ENCODE peak calls at places on chromosomes 6 and 20, in ten cellular contexts. N, Y, R, S, W, B, F, Z, L and M are unnamed samples. For H3K27me3, the result is how much of the 10 kb centered on the place peaks cover.

GRCh38 chr6:45433533-45434400 is 56.0 kb upstream of the SUPT3H start:
- DNase-seq in N (no peak), S (no peak), Y (no peak), F (no peak), L (no peak), W (no peak), R (no peak), B (no peak), Z (no peak), M (no peak)

GRCh38 chr6:33856655-33857054 is 52.9 kb upstream of the MLN start:
- DNase-seq in Z (no peak), F (peak), S (peak), L (no peak), R (no peak), W (peak), B (no peak), N (no peak), Y (peak), M (no peak)

GRCh38 chr6:88958842-88959241 is 4.6 kb downstream of the RNGTT start:
- DNase-seq in Y (no peak), S (no peak), L (no peak), Z (no peak), R (no peak), W (no peak), B (no peak), F (no peak), N (no peak), M (no peak)

GRCh38 chr20:46720776-46721425 is 11.5 kb downstream of the SLC2A10 start:
- DNase-seq in N (no peak), W (no peak), Y (no peak), S (no peak), L (no peak), B (no peak), R (no peak), F (no peak), Z (peak), M (no peak)

GRCh38 chr20:53061305-53061704 is 89.1 kb downstream of the TSHZ2 start:
- DNase-seq in B (no peak), S (no peak), L (no peak), Z (no peak), F (no peak), W (no peak), Y (no peak), R (no peak), N (no peak), M (no peak)

GRCh38 chr6:81790034-81790433 is 37.6 kb upstream of the TENT5A start:
- DNase-seq in L (no peak), S (no peak), N (no peak), R (no peak), Z (no peak), F (no peak), W (no peak), Y (no peak), B (no peak), M (no peak)

GRCh38 chr6:38427492-38428210 is 212.1 kb downstream of the BTBD9 start:
- DNase-seq in Y (no peak), B (no peak), N (no peak), W (no peak), F (no peak), L (no peak), Z (no peak), S (no peak), R (no peak), M (no peak)

GRCh38 chr6:24919404-24919892 is 16.3 kb downstream of the RIPOR2 start:
- DNase-seq in R (no peak), L (no peak), F (no peak), Z (no peak), W (no peak), B (no peak), N (no peak), S (no peak), Y (no peak), M (no peak)

GRCh38 chr6:31738048-31738979 is 1.5 kb upstream of the MSH5 start:
- DNase-seq in Y (peak), L (no peak), S (peak), W (peak), R (peak), Z (peak), N (peak), B (peak), F (peak), M (peak)

GRCh38 chr6:170388113-170388512 is 81.6 kb downstream of the FAM120B start:
- DNase-seq in B (no peak), Y (no peak), F (peak), R (no peak), W (no peak), Z (peak), S (no peak), L (no peak), N (no peak), M (no peak)

GRCh38 chr20:61549865-61550264 is 297.8 kb downstream of the CDH4 start:
- DNase-seq in B (no peak), R (no peak), Y (no peak), S (peak), F (no peak), N (no peak), Z (no peak), L (no peak), W (no peak), M (no peak)

GRCh38 chr6:22350109-22350508 is 53.3 kb upstream of the PRL start:
- DNase-seq in B (no peak), S (no peak), N (no peak), R (no peak), Z (peak), F (no peak), W (no peak), Y (no peak), L (no peak), M (no peak)

GRCh38 chr6:53179961-53180651 is 31.5 kb upstream of the GCM1 start:
- DNase-seq in N (peak), Z (peak), F (peak), B (peak), R (peak), W (peak), Y (peak), S (peak), L (no peak), M (peak)

GRCh38 chr6:47454713-47455396 is 22.7 kb upstream of the CD2AP start:
- DNase-seq in L (no peak), R (no peak), B (no peak), S (no peak), Y (no peak), W (no peak), F (no peak), Z (no peak), N (no peak), M (no peak)

GRCh38 chr20:63767456-63767855 is 27.9 kb downstream of the SLC2A4RG start:
- DNase-seq in L (no peak), W (no peak), B (peak), Y (peak), R (peak), Z (no peak), F (no peak), N (no peak), S (no peak), M (no peak)

GRCh38 chr6:97129111-97129510 is 153.9 kb downstream of the MMS22L start:
- DNase-seq in B (no peak), F (no peak), N (no peak), L (no peak), Y (no peak), Z (no peak), R (no peak), S (no peak), W (no peak), M (no peak)
- H3K27me3 ChIP-seq in B (under half), F (under half), N (under half), L (under half), Y (under half), Z (under half), R (under half), S (under half), W (under half), M (under half)

GRCh38 chr6:1862411-1862810 is 252.7 kb downstream of the FOXC1 start:
- DNase-seq in Z (no peak), Y (no peak), S (no peak), R (no peak), W (no peak), B (no peak), F (no peak), L (no peak), N (no peak), M (no peak)
- TF ChIP-seq POLR2A in Z (no peak), Y (no peak), S (no peak), R (no peak), W (no peak), B (no peak), F (no peak), L (no peak), N (no peak), M (no peak)

GRCh38 chr20:36401336-36401735 is 95.2 kb downstream of the DLGAP4 start:
- DNase-seq in L (no peak), W (no peak), Z (no peak), Y (no peak), R (no peak), F (no peak), S (no peak), B (no peak), N (no peak), M (no peak)
- H3K27me3 ChIP-seq in L (under half), W (under half), Z (under half), Y (under half), R (under half), F (under half), S (under half), B (under half), N (under half), M (under half)

DNA sequence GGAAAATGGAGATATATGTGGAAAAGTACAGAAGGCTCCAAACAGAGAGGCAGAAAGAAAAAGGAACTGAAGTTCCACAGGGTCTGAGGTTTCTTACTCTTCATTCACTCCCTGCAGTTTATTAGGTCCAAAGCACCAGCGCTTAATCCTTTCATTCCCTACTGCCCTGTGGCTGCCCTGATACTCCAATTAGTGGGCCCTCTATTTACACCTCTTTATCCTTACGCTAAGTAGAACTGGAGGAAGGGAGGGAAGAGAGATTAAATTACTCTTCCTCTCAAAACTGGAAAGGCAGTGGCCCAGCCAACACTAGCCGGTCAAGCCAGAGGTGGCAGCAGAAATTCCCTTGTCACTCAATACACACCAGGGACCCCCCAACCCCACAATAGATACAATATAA is 20.4 kb downstream of the TRERF1 start:
- DNase-seq in F (no peak), N (no peak), S (no peak), W (no peak), R (no peak), L (no peak), Z (no peak), Y (no peak), B (no peak), M (no peak)
- TF ChIP-seq POLR2A in F (no peak), N (no peak), S (no peak), W (no peak), R (no peak), L (no peak), Z (no peak), Y (no peak), B (no peak), M (no peak)

GRCh38 chr20:3781153-3781910 is at the start of gene SPEF1:
- DNase-seq in R (peak), S (peak), W (peak), N (peak), L (peak), F (peak), Z (peak), Y (peak), B (peak), M (peak)

GRCh38 chr20:3775457-3775856 is 5.8 kb downstream of the SPEF1 start:
- DNase-seq in L (no peak), F (no peak), B (no peak), Y (no peak), W (peak), Z (no peak), S (no peak), N (no peak), R (no peak), M (no peak)

GRCh38 chr20:3777381-3777725 is 3.9 kb downstream of the SPEF1 start:
- DNase-seq in N (no peak), S (no peak), W (no peak), B (no peak), R (no peak), Z (no peak), F (no peak), Y (no peak), L (no peak), M (no peak)

GRCh38 chr20:3777726-3778629 is 3.3 kb downstream of the SPEF1 start:
- DNase-seq in W (peak), N (peak), S (peak), B (peak), R (peak), Y (peak), L (peak), Z (no peak), F (peak), M (peak)

DNA sequence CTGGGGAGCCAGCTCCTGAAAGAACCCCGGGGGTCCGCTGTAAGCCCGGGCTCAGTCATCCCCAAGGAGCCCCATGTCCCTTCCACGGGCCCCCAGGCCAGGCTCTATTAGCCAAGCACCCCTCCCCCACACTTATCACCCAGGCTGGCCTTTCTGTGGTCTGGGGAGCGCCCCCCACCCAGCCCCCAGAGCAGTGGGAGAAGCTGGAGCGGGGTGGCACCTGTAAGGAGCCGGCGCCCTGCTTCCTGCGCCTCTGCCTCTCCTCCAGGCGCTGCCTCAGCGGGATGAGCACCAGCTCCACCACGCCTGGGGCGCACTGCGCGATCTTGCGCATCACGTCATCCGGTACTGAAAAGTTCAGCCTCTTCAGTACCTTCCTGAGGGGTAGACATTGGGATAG is 2.3 kb downstream of the SPEF1 start:
- DNase-seq in Z (no peak), R (no peak), Y (no peak), B (no peak), F (no peak), L (no peak), N (no peak), S (no peak), W (peak), M (no peak)
- H3K27me3 ChIP-seq in Z (under half), R (under half), Y (under half), B (under half), F (under half), L (under half), N (under half), S (under half), W (under half), M (under half)

DNA sequence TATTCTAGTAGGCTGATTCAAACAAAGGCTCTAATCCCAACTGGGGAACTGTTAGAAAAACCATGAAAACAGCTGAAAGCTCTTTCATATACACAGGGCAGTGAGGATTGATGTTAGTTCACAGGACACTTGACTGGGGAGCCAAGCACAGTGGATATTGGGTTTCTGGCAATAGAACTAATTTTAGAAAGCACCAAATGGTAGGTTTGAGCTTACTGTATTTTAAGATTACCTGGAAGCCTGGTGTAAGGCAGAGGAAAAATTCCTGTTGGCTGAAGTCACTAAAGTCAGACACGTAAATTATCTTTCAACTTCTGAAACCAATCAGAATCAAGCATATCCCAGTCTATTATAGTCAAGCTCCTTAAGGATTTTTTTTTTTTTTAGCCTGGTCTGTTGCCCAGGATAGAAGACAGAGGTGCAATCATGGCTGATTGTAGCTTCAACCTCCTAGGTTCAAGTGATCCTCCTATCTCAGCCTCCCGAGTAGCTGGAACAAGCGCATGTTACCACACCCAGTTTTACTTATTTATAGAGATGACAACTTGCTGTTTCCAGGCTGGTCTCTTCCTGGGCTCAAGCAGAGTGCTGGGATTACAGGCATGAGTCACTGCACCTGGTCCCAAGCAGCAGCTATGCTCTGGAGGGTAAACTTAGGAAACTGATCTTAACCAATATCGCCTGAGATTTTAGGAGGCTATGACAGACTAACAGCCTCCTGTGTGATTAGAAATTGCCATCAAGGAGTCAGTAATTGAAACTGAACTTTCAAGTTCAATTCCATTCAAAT is 32.5 kb upstream of the SYNCRIP start:
- DNase-seq in B (no peak), R (no peak), F (no peak), L (no peak), W (no peak), N (no peak), Z (peak), S (no peak), Y (peak), M (no peak)
- TF ChIP-seq POLR2A in B (no peak), R (no peak), F (no peak), L (peak), W (no peak), N (no peak), Z (peak), S (no peak), Y (no peak), M (no peak)

DNA sequence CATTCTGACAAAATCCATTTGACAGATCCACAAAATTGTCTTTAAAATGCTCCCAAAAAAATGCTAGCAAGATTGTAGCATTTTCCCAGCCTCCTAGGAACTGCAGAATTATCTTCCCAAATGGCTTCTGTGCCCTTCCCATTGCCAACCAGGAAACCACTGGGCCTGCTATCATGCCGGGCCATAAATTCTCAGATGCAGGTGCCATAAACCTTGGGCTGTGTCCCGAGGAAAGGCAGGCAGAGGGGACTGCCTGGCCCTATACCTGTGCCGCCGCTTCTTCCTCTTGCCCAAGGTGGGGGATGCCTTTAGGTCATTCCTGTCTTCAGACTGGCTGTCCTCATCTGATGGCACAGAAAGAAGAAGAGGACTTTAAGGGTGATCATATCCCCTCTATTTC is 2.8 kb downstream of the VSX1 start:
- DNase-seq in N (no peak), F (no peak), B (no peak), R (no peak), Z (no peak), L (no peak), W (no peak), Y (peak), S (no peak), M (no peak)
- H3K27me3 ChIP-seq in N (under half), F (under half), B (under half), R (under half), Z (half or more), L (half or more), W (half or more), Y (half or more), S (under half), M (under half)

DNA sequence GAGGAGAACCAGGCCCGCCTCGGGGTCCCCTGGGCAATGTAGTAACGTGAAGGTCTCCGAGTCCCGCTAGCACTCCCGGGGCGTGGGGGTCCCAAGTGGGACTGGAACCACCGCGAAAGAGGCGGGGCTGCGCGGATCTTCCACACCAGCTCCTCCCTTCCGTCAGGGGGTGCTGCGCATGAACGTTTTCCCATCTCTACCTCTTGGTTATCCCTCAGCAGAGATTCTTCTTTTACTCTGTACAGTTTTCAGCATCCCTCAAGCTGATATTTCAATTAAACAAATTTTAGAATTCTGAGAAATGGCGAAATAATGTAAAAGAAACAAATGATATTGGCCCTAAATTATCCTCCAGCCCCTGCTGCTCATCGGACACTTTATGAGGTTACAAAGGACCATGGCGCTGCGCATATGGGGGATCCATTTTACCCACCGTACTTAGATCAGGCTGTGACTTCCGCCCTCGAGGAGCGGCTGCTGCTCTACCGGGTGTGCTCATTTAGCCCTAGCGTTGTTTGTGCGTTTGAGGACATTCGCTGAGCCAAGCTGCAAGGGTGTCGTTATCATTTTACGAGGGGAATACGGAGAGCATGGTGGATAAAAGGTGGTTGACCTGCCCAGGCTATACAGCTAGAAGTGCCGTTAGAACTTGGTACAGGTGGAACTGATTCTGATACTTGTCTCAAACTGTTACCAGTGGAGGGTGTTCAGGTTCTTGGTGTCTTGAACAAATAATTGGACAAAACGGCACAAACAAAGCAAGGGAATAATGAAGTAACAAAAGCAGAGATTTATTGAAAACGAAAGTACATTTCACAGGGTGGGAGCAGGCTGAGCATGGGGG is 75.2 kb upstream of the CHD6 start:
- DNase-seq in Z (peak), W (peak), S (peak), N (peak), F (peak), Y (peak), B (peak), R (peak), L (peak), M (peak)
- TF ChIP-seq POLR2A in Z (no peak), W (peak), S (peak), N (no peak), F (peak), Y (peak), B (no peak), R (no peak), L (no peak), M (no peak)